ENCODE peak calls at places on chromosomes 16 and 17, in four cellular contexts. Z is K562, S is upper lobe of left lung, J is HepG2. X is an unnamed sample.

GRCh38 chr16:23650674-23651073 is 9.4 kb downstream of the DCTN5 start:
- ATAC-seq in Z (no peak), S (no peak), J (no peak), X (no peak)

GRCh38 chr17:48127371-48128051 is 19.9 kb downstream of the SNX11 start:
- ATAC-seq in Z (no peak), S (no peak), J (no peak), X (no peak)

GRCh38 chr17:40614431-40615294 is 33.0 kb downstream of the SMARCE1 start:
- ATAC-seq in Z (no peak), S (no peak), J (no peak), X (no peak)

GRCh38 chr16:10878644-10879498 is 1.9 kb downstream of the CIITA start:
- ATAC-seq in Z (no peak), S (peak; percentile 80), J (peak; percentile 67), X (peak; percentile 59)

GRCh38 chr17:16374129-16374528 is 6.8 kb upstream of the UBB start:
- ATAC-seq in Z (no peak), S (peak; percentile 80), J (no peak), X (peak; percentile 82)

GRCh38 chr17:82814834-82815233 is 25.0 kb downstream of the ZNF750 start:
- ATAC-seq in Z (no peak), S (no peak), J (no peak), X (no peak)

GRCh38 chr17:64147110-64148016 is 17.4 kb upstream of the ERN1 start:
- ATAC-seq in Z (peak; percentile 16), S (no peak), J (peak; percentile 15), X (no peak)

GRCh38 chr16:58047557-58048348 is 22.2 kb downstream of the MMP15 start:
- ATAC-seq in Z (peak; percentile 49), S (no peak), J (no peak), X (no peak)

GRCh38 chr16:82751020-82751419 is 124.3 kb downstream of the CDH13 start:
- ATAC-seq in Z (no peak), S (no peak), J (no peak), X (no peak)

GRCh38 chr17:51540151-51540550 is 279.8 kb downstream of the UTP18 start:
- ATAC-seq in Z (peak; percentile 58), S (no peak), J (peak; percentile 41), X (no peak)

GRCh38 chr16:76345093-76345735 is 68.0 kb downstream of the CNTNAP4 start:
- ATAC-seq in Z (no peak), S (peak; percentile 93), J (no peak), X (peak; percentile 91)

GRCh38 chr16:71865173-71865863 is 18.7 kb downstream of the ZNF821 start:
- ATAC-seq in Z (no peak), S (no peak), J (no peak), X (no peak)

GRCh38 chr17:75740631-75741077 is 19.4 kb downstream of the ITGB4 start:
- ATAC-seq in Z (peak; percentile 44), S (no peak), J (peak; percentile 49), X (no peak)

GRCh38 chr17:75739801-75740200 is 18.5 kb downstream of the ITGB4 start:
- ATAC-seq in Z (no peak), S (no peak), J (no peak), X (no peak)

GRCh38 chr17:75740215-75740614 is 19.0 kb downstream of the ITGB4 start:
- ATAC-seq in Z (no peak), S (no peak), J (peak; percentile 2), X (no peak)

GRCh38 chr17:75743625-75744206 is 21.3 kb downstream of the GALK1 start:
- ATAC-seq in Z (no peak), S (no peak), J (no peak), X (no peak)

DNA sequence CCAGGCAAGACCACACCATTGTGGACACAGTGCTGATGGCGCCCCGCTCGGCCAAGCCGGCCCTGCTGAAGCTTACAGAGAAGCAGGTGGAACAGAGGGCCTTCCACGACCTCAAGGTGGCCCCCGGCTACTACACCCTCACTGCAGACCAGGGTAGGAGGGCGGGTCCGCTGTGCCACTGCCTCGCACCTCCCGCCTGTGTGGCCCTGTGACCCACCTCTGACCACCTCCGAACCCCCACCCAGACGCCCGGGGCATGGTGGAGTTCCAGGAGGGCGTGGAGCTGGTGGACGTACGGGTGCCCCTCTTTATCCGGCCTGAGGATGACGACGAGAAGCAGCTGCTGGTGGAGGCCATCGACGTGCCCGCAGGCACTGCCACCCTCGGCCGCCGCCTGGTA is 21.1 kb downstream of the ITGB4 start:
- ATAC-seq in Z (peak; percentile 21), S (no peak), J (peak; percentile 12), X (no peak)
- TF ChIP-seq POLR2AphosphoS5 in Z (no peak), S (no peak), J (no peak), X (no peak)

DNA sequence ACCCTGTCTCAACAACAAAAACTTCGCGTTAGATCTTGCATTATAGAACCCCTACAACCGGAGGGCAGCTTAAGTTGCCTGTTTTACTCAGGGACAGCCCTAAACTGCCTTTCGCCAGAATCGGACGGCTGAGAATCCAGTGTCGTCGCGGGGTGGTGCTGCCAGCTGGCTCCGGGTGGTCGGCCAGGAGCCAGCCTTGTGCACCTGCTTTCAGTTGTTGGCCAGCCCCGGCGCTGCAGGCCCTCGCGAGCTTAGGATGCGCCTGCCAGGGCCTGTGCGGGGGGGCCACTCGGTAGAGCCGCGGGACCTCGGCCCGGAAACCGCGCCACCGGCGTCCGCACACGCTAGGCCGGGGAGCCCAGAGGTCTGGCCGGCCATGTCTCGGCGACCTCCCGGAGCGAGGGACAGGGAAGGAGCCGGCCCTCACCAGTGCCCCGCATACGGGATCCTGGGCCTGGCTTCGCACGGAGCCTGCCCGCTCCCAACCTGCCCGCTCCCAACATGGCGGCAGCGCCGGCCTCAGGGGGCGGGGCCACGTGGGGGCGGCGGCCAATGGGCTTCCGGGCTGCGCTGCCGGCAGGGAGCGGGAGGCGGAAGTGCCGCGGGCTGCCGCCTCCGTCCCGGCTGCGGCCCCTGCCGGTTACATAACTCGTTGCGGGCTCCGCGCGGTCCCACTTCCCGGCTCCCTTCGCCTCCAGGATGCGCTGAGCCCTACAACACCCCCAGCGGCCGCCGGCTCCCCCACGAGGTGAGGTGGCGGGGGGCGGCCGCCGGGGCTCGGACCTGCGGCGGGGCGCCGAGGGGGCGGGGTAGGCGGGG is 14.2 kb downstream of the NAA60 start:
- ATAC-seq in Z (peak; percentile 98), S (peak; percentile 99), J (peak; percentile 83), X (peak; percentile 96)
- TF ChIP-seq EP300 in Z (no peak), S (no peak), J (peak; percentile 9), X (no peak)

GRCh38 chr16:31712064-31712540 is 161.5 kb upstream of the ZNF267 start:
- ATAC-seq in Z (no peak), S (no peak), J (no peak), X (no peak)

GRCh38 chr16:31714899-31715504 is 158.6 kb upstream of the ZNF267 start:
- ATAC-seq in Z (no peak), S (no peak), J (no peak), X (no peak)

GRCh38 chr16:31713071-31713944 is 160.3 kb upstream of the ZNF267 start:
- ATAC-seq in Z (peak; percentile 96), S (peak; percentile 97), J (peak; percentile 86), X (peak; percentile 97)

GRCh38 chr16:31715915-31716314 is 157.7 kb upstream of the ZNF267 start:
- ATAC-seq in Z (no peak), S (no peak), J (no peak), X (no peak)

DNA sequence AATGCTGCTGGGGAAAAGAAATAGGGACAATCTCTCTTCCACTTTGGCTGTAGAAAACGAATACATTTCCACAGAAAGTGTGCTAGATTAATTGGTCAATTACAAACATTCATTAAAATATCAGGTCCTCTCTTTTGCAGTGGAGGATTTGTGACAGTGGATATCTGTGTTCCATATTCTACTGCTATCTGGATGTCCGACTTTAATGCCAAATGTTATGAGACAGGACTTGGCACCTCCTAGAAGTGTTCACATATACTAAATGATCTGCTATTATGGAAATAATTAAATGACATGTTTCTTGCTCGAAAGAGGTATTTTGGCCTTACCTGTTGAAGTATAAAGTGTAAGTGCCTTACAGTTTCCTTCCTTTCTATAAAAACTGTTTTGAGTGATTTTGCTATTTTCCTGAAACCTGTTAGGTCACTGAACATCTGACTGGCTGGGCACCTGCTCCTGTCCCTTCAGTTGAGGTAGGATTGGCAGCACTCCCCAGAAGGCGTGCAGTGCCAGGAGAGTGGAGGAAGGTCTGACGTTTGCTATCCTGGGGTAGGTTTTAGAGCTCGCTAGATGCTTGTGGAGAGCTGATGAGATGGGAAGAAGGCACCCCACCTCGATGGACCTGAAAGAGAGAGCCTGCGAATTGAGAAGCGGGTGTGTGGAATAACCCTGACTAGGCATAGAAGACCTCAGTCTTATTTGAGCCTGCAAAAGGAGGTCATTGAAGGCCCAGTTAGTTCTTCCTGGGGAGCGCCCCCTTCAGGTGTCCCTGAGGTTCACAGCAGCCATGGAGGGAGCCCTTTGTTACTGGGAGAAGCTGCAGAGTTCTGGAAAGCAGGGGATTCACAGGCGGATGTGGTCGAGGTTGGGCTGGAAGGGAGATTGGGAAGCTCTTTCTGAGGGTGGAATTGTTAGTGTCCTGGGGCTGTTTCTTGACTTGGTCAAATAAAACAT is 159.4 kb upstream of the ZNF267 start:
- ATAC-seq in Z (peak; percentile 47), S (no peak), J (peak; percentile 0), X (no peak)
- TF ChIP-seq POLR2A in Z (no peak), S (no peak), J (no peak), X (no peak)

DNA sequence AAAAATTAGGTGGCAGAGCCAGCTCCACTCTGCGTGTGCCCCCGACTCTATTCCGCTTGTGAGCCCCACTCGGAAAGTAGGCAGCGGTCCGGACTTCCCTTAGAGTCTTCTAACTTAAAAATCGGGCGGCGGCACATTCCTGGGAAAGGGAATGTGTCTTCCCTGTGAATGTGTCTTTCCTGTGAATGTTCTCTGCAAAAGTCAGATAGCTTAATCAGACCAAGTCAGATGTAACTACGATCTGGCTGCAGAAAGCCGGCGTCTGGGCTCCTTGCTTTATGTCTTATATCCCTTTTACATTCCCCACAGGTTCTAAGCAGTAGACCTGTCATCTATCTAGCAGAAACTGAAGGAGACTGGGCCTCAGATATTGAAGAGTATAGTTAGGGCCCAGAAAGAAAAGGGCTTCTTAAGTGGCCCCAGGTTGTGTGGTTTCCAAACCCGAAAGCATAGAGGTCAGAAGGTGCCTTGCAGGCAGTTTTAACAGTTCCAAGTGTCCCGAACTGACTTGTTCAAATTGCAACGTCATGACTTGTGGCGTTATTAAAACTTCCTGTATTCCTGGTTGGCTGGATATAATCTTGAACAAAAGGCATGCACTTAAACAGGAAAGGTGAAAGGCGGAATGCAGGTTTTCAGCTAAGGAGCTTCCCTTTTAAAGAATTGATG is 601 bp downstream of the PHKB start:
- ATAC-seq in Z (peak; percentile 65), S (peak; percentile 69), J (peak; percentile 47), X (no peak)
- TF ChIP-seq POLR2AphosphoS5 in Z (peak; percentile 25), S (no peak), J (peak; percentile 39), X (no peak)

GRCh38 chr16:68866933-68867332 is 23.6 kb downstream of the TANGO6 start:
- ATAC-seq in Z (no peak), S (no peak), J (no peak), X (no peak)
- TF ChIP-seq EP300 in Z (no peak), S (no peak), J (no peak), X (no peak)

GRCh38 chr16:4646773-4647660 is 22.4 kb downstream of the MGRN1 start:
- ATAC-seq in Z (no peak), S (no peak), J (no peak), X (no peak)
- TF ChIP-seq POLR2A in Z (no peak), S (no peak), J (no peak), X (no peak)

GRCh38 chr16:75099738-75100615 is 16.6 kb downstream of the LDHD start:
- ATAC-seq in Z (peak; percentile 67), S (peak; percentile 56), J (no peak), X (peak; percentile 49)
- TF ChIP-seq POLR2AphosphoS5 in Z (no peak), S (peak; percentile 47), J (no peak), X (no peak)

DNA sequence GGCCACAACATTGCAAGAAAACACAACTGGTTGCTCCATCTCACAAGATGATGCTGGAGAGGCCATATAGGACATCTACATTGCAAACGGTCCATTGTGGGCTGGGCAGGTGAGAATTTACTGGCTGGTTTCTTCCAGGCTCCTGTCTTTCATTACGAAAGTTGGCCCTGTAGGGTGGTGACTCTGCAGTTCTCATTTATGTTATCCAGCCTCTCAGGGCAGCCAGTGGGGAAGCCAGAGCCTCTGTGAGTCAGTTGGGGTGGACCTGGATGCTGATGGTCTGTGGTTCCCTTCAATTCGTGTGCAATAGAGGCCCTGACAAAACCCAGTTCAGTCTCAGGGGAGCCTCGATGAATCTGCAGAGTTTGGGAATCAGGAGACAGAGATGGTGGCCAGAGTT is 341.0 kb upstream of the CCL2 start:
- ATAC-seq in Z (peak; percentile 78), S (no peak), J (no peak), X (no peak)
- TF ChIP-seq EP300 in Z (no peak), S (no peak), J (no peak), X (no peak)